ENCODE peak calls at places on chromosomes 16 and 17, in seven cellular contexts. One of them, this sample, is unnamed.

GRCh38 chr17:69818467-69818866 is 256.6 kb upstream of the KCNJ16 start:
- DNase-seq in prostate gland: no peak
- DNase-seq in HL-60: no peak
- DNase-seq in stomach: no peak
- DNase-seq in HepG2: no peak
- DNase-seq in GM23338: no peak
- DNase-seq in GM12878: no peak
- DNase-seq in this sample: no peak

GRCh38 chr17:77779711-77780539 is 178.6 kb upstream of the TNRC6C start:
- DNase-seq in prostate gland: peak
- DNase-seq in HL-60: no peak
- DNase-seq in stomach: no peak
- DNase-seq in HepG2: no peak
- DNase-seq in GM23338: no peak
- DNase-seq in GM12878: no peak
- DNase-seq in this sample: no peak

GRCh38 chr16:23348579-23349469 is 46.7 kb downstream of the SCNN1B start:
- DNase-seq in prostate gland: no peak
- DNase-seq in HL-60: no peak
- DNase-seq in stomach: no peak
- DNase-seq in HepG2: no peak
- DNase-seq in GM23338: peak
- DNase-seq in GM12878: no peak
- DNase-seq in this sample: no peak

GRCh38 chr17:76676629-76677028 is 33.1 kb upstream of the ST6GALNAC1 start:
- DNase-seq in prostate gland: no peak
- DNase-seq in HL-60: no peak
- DNase-seq in stomach: no peak
- DNase-seq in HepG2: no peak
- DNase-seq in GM23338: no peak
- DNase-seq in GM12878: no peak
- DNase-seq in this sample: no peak

GRCh38 chr17:17236295-17237025 is 508 bp downstream of the FLCN start:
- DNase-seq in prostate gland: no peak
- DNase-seq in HL-60: peak
- DNase-seq in stomach: no peak
- DNase-seq in HepG2: peak
- DNase-seq in GM23338: peak
- DNase-seq in GM12878: no peak
- DNase-seq in this sample: no peak

GRCh38 chr16:63289834-63290460 is 1253.7 kb upstream of the CDH8 start:
- DNase-seq in prostate gland: no peak
- DNase-seq in HL-60: peak
- DNase-seq in stomach: peak
- DNase-seq in HepG2: peak
- DNase-seq in GM23338: peak
- DNase-seq in GM12878: no peak
- DNase-seq in this sample: no peak

GRCh38 chr17:31564291-31564690 is 172.8 kb downstream of the RAB11FIP4 start:
- DNase-seq in prostate gland: no peak
- DNase-seq in HL-60: no peak
- DNase-seq in stomach: no peak
- DNase-seq in HepG2: no peak
- DNase-seq in GM23338: no peak
- DNase-seq in GM12878: no peak
- DNase-seq in this sample: no peak

GRCh38 chr16:68771922-68772681 is 35.0 kb downstream of the CDH1 start:
- DNase-seq in prostate gland: no peak
- DNase-seq in HL-60: no peak
- DNase-seq in stomach: no peak
- DNase-seq in HepG2: no peak
- DNase-seq in GM23338: no peak
- DNase-seq in GM12878: no peak
- DNase-seq in this sample: no peak

GRCh38 chr17:30824002-30824355 is 513 bp downstream of the CRLF3 start:
- DNase-seq in prostate gland: no peak
- DNase-seq in HL-60: no peak
- DNase-seq in stomach: no peak
- DNase-seq in HepG2: no peak
- DNase-seq in GM23338: no peak
- DNase-seq in GM12878: no peak
- DNase-seq in this sample: no peak

GRCh38 chr17:48627625-48628510 is 1.7 kb upstream of the HOXB9 start:
- DNase-seq in prostate gland: no peak
- DNase-seq in HL-60: no peak
- DNase-seq in stomach: no peak
- DNase-seq in HepG2: no peak
- DNase-seq in GM23338: no peak
- DNase-seq in GM12878: no peak
- DNase-seq in this sample: no peak

GRCh38 chr16:23464196-23464595 is 11.2 kb upstream of the COG7 start:
- DNase-seq in prostate gland: no peak
- DNase-seq in HL-60: no peak
- DNase-seq in stomach: no peak
- DNase-seq in HepG2: no peak
- DNase-seq in GM23338: no peak
- DNase-seq in GM12878: no peak
- DNase-seq in this sample: no peak

GRCh38 chr16:90007015-90007414 is 12.2 kb downstream of the DBNDD1 start:
- DNase-seq in prostate gland: no peak
- DNase-seq in HL-60: no peak
- DNase-seq in stomach: no peak
- DNase-seq in HepG2: no peak
- DNase-seq in GM23338: no peak
- DNase-seq in GM12878: no peak
- DNase-seq in this sample: no peak

GRCh38 chr17:82884923-82885322 is 45.1 kb upstream of the ZNF750 start:
- DNase-seq in prostate gland: no peak
- DNase-seq in HL-60: no peak
- DNase-seq in stomach: no peak
- DNase-seq in HepG2: no peak
- DNase-seq in GM23338: no peak
- DNase-seq in GM12878: no peak
- DNase-seq in this sample: no peak

GRCh38 chr17:49851387-49852291 is 3.8 kb upstream of the TAC4 start:
- DNase-seq in prostate gland: peak
- DNase-seq in HL-60: peak
- DNase-seq in stomach: peak
- DNase-seq in HepG2: peak
- DNase-seq in GM23338: peak
- DNase-seq in GM12878: no peak
- DNase-seq in this sample: peak

GRCh38 chr17:37527249-37527851 is 37.7 kb downstream of the DUSP14 start:
- DNase-seq in prostate gland: peak
- DNase-seq in HL-60: peak
- DNase-seq in stomach: no peak
- DNase-seq in HepG2: peak
- DNase-seq in GM23338: peak
- DNase-seq in GM12878: no peak
- DNase-seq in this sample: no peak

GRCh38 chr17:46940692-46941404 is 17.9 kb downstream of the GOSR2 start:
- DNase-seq in prostate gland: peak
- DNase-seq in HL-60: peak
- DNase-seq in stomach: peak
- DNase-seq in HepG2: peak
- DNase-seq in GM23338: peak
- DNase-seq in GM12878: no peak
- DNase-seq in this sample: no peak
- TF ChIP-seq POLR2AphosphoS5 in prostate gland: no peak
- TF ChIP-seq POLR2AphosphoS5 in HL-60: no peak
- TF ChIP-seq POLR2AphosphoS5 in stomach: no peak
- TF ChIP-seq POLR2AphosphoS5 in HepG2: peak
- TF ChIP-seq POLR2AphosphoS5 in GM23338: no peak
- TF ChIP-seq POLR2AphosphoS5 in GM12878: no peak
- TF ChIP-seq POLR2AphosphoS5 in this sample: no peak

DNA sequence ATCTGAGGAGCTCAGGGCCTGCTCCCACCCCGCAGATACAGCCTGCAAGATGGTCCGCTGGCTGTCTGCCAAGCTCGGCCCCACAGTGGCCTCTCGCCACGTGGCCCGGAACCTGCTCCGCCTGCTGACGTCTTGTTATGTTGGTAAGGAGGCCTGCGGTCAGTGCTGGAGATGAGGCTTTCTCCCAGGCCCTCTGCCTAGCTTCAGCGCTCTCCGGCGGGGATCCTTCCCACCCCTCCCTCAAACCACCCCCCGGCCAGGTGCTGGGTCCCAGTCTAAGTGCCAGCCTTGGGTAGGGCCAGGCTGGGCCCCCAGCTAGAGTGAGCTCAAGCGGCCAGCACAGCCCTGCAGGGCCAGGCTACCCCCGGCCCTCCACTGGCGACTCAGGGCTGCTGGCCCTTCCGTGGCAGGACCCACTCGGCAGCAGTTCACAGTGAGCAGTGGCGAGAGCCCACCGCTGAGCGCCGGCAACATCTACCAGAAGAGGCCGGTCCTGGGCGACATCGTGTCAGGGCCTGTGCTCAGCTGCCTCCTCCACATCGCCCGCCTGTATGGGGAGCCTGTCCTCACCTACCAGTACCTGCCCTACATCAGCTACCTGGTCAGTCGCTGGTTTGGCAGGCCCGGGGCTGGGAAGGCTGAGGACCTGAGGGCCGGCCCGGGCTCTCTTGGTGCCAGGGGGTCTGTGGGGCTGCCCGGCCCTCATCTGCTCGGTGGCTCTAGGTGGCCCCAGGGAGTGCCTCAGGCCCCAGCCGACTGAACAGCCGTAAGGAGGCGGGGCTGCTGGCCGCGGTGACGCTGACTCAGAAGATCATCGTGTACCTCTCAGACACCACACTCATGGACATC is 6.1 kb downstream of the WDR81 start:
- DNase-seq in prostate gland: peak
- DNase-seq in HL-60: peak
- DNase-seq in stomach: peak
- DNase-seq in HepG2: no peak
- DNase-seq in GM23338: no peak
- DNase-seq in GM12878: no peak
- DNase-seq in this sample: no peak
- TF ChIP-seq POLR2AphosphoS5 in prostate gland: peak
- TF ChIP-seq POLR2AphosphoS5 in HL-60: peak
- TF ChIP-seq POLR2AphosphoS5 in stomach: peak
- TF ChIP-seq POLR2AphosphoS5 in HepG2: no peak
- TF ChIP-seq POLR2AphosphoS5 in GM23338: no peak
- TF ChIP-seq POLR2AphosphoS5 in GM12878: no peak
- TF ChIP-seq POLR2AphosphoS5 in this sample: peak

DNA sequence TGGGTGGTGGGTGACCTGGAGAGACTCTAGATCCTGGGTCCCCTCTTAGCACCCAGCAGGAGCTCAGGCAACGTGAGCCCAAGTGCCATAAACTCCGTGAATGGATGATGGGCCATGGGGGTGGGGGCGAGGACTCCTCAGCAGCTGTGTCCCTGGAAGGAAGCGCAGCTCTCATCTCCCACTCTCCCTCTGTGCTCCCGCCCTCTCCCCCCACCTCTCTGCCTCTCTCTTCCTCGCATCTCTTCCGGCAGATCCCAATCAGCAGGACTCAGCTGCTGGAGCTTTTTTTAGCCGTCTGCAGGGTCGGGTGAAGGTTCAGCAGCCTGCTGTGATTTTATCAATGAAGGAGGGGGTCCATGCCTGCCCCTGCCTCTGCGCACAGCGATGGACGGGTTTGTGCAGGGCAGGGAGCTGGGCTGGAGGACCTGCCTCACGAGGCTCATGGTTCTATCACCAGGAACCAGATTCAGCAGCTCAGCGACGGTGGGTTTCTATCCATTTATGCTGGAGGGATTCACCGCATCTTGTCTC is 8.3 kb downstream of the CCR7 start:
- DNase-seq in prostate gland: no peak
- DNase-seq in HL-60: no peak
- DNase-seq in stomach: peak
- DNase-seq in HepG2: no peak
- DNase-seq in GM23338: no peak
- DNase-seq in GM12878: no peak
- DNase-seq in this sample: peak
- TF ChIP-seq POLR2AphosphoS5 in prostate gland: no peak
- TF ChIP-seq POLR2AphosphoS5 in HL-60: no peak
- TF ChIP-seq POLR2AphosphoS5 in stomach: no peak
- TF ChIP-seq POLR2AphosphoS5 in HepG2: no peak
- TF ChIP-seq POLR2AphosphoS5 in GM23338: no peak
- TF ChIP-seq POLR2AphosphoS5 in GM12878: no peak
- TF ChIP-seq POLR2AphosphoS5 in this sample: peak

GRCh38 chr17:78783711-78784396 is 1.8 kb upstream of the CYTH1 start:
- DNase-seq in prostate gland: no peak
- DNase-seq in HL-60: peak
- DNase-seq in stomach: no peak
- DNase-seq in HepG2: no peak
- DNase-seq in GM23338: no peak
- DNase-seq in GM12878: no peak
- DNase-seq in this sample: no peak
- TF ChIP-seq POLR2AphosphoS5 in prostate gland: no peak
- TF ChIP-seq POLR2AphosphoS5 in HL-60: no peak
- TF ChIP-seq POLR2AphosphoS5 in stomach: no peak
- TF ChIP-seq POLR2AphosphoS5 in HepG2: no peak
- TF ChIP-seq POLR2AphosphoS5 in GM23338: no peak
- TF ChIP-seq POLR2AphosphoS5 in GM12878: no peak
- TF ChIP-seq POLR2AphosphoS5 in this sample: no peak

This sample was measured in esophagus muscularis mucosa.